ENCODE peak calls at places on chromosomes 16 and 17, in five cellular contexts. One of them, this sample, is unnamed.

GRCh38 chr17:76314392-76315227 is 6.5 kb upstream of the QRICH2 start:
- DNase-seq in stomach: no peak
- DNase-seq in upper lobe of left lung: no peak
- DNase-seq in sigmoid colon: peak
- DNase-seq in GM12878: no peak
- DNase-seq in this sample: no peak

GRCh38 chr17:68446626-68447041 is 10.7 kb downstream of the WIPI1 start:
- DNase-seq in stomach: no peak
- DNase-seq in upper lobe of left lung: no peak
- DNase-seq in sigmoid colon: no peak
- DNase-seq in GM12878: no peak
- DNase-seq in this sample: no peak

GRCh38 chr17:61064087-61064951 is 335.3 kb upstream of the TBX2 start:
- DNase-seq in stomach: no peak
- DNase-seq in upper lobe of left lung: no peak
- DNase-seq in sigmoid colon: no peak
- DNase-seq in GM12878: no peak
- DNase-seq in this sample: no peak

GRCh38 chr17:62855136-62855535 is 47.0 kb upstream of the MARCHF10 start:
- DNase-seq in stomach: no peak
- DNase-seq in upper lobe of left lung: no peak
- DNase-seq in sigmoid colon: no peak
- DNase-seq in GM12878: no peak
- DNase-seq in this sample: no peak

GRCh38 chr17:8479431-8479947 is 43.8 kb downstream of the NDEL1 start:
- DNase-seq in stomach: no peak
- DNase-seq in upper lobe of left lung: no peak
- DNase-seq in sigmoid colon: peak
- DNase-seq in GM12878: no peak
- DNase-seq in this sample: no peak

GRCh38 chr17:43430936-43431649 is 32.3 kb downstream of the ARL4D start:
- DNase-seq in stomach: no peak
- DNase-seq in upper lobe of left lung: no peak
- DNase-seq in sigmoid colon: no peak
- DNase-seq in GM12878: no peak
- DNase-seq in this sample: no peak

GRCh38 chr17:68384941-68385340 is 72.4 kb downstream of the WIPI1 start:
- DNase-seq in stomach: no peak
- DNase-seq in upper lobe of left lung: no peak
- DNase-seq in sigmoid colon: peak
- DNase-seq in GM12878: no peak
- DNase-seq in this sample: no peak

GRCh38 chr17:50062323-50063243 is 6.7 kb downstream of the ITGA3 start:
- DNase-seq in stomach: peak
- DNase-seq in upper lobe of left lung: peak
- DNase-seq in sigmoid colon: peak
- DNase-seq in GM12878: no peak
- DNase-seq in this sample: peak

GRCh38 chr16:23148513-23149266 is 562 bp downstream of the USP31 start:
- DNase-seq in stomach: peak
- DNase-seq in upper lobe of left lung: peak
- DNase-seq in sigmoid colon: peak
- DNase-seq in GM12878: no peak
- DNase-seq in this sample: peak

GRCh38 chr16:88978608-88979346 is 1.8 kb upstream of the CBFA2T3 start:
- DNase-seq in stomach: no peak
- DNase-seq in upper lobe of left lung: no peak
- DNase-seq in sigmoid colon: no peak
- DNase-seq in GM12878: peak
- DNase-seq in this sample: no peak

GRCh38 chr17:6639651-6640535 is 618 bp downstream of the KIAA0753 start:
- DNase-seq in stomach: no peak
- DNase-seq in upper lobe of left lung: peak
- DNase-seq in sigmoid colon: peak
- DNase-seq in GM12878: no peak
- DNase-seq in this sample: no peak

GRCh38 chr16:69680358-69680757 is 46.0 kb downstream of the NQO1 start:
- DNase-seq in stomach: no peak
- DNase-seq in upper lobe of left lung: no peak
- DNase-seq in sigmoid colon: no peak
- DNase-seq in GM12878: no peak
- DNase-seq in this sample: no peak

GRCh38 chr16:58111331-58111627 is 17.9 kb downstream of the CFAP20 start:
- DNase-seq in stomach: no peak
- DNase-seq in upper lobe of left lung: no peak
- DNase-seq in sigmoid colon: no peak
- DNase-seq in GM12878: no peak
- DNase-seq in this sample: no peak

GRCh38 chr17:8073627-8074485 is 13.7 kb downstream of the ALOX12B start:
- DNase-seq in stomach: peak
- DNase-seq in upper lobe of left lung: peak
- DNase-seq in sigmoid colon: peak
- DNase-seq in GM12878: no peak
- DNase-seq in this sample: peak

GRCh38 chr17:31811021-31811565 is 48.0 kb downstream of the COPRS start:
- DNase-seq in stomach: no peak
- DNase-seq in upper lobe of left lung: no peak
- DNase-seq in sigmoid colon: no peak
- DNase-seq in GM12878: no peak
- DNase-seq in this sample: no peak

GRCh38 chr16:55142405-55142804 is 181.6 kb upstream of the IRX6 start:
- DNase-seq in stomach: no peak
- DNase-seq in upper lobe of left lung: no peak
- DNase-seq in sigmoid colon: no peak
- DNase-seq in GM12878: no peak
- DNase-seq in this sample: no peak
- TF ChIP-seq EP300 in stomach: no peak
- TF ChIP-seq EP300 in upper lobe of left lung: no peak
- TF ChIP-seq EP300 in sigmoid colon: no peak
- TF ChIP-seq EP300 in GM12878: no peak
- TF ChIP-seq EP300 in this sample: no peak

GRCh38 chr16:71894921-71895678 is at the start of gene IST1:
- DNase-seq in stomach: peak
- DNase-seq in upper lobe of left lung: peak
- DNase-seq in sigmoid colon: peak
- DNase-seq in GM12878: peak
- DNase-seq in this sample: peak
- TF ChIP-seq EP300 in stomach: no peak
- TF ChIP-seq EP300 in upper lobe of left lung: no peak
- TF ChIP-seq EP300 in sigmoid colon: no peak
- TF ChIP-seq EP300 in GM12878: peak
- TF ChIP-seq EP300 in this sample: no peak

GRCh38 chr16:66502020-66502913 is 47.7 kb downstream of the TK2 start:
- DNase-seq in stomach: peak
- DNase-seq in upper lobe of left lung: peak
- DNase-seq in sigmoid colon: peak
- DNase-seq in GM12878: no peak
- DNase-seq in this sample: peak
- TF ChIP-seq EP300 in stomach: no peak
- TF ChIP-seq EP300 in upper lobe of left lung: no peak
- TF ChIP-seq EP300 in sigmoid colon: no peak
- TF ChIP-seq EP300 in GM12878: no peak
- TF ChIP-seq EP300 in this sample: no peak

GRCh38 chr17:82392967-82393366 is 21.4 kb downstream of the UTS2R start:
- DNase-seq in stomach: no peak
- DNase-seq in upper lobe of left lung: no peak
- DNase-seq in sigmoid colon: no peak
- DNase-seq in GM12878: no peak
- DNase-seq in this sample: no peak

GRCh38 chr17:82391496-82392066 is 20.0 kb downstream of the UTS2R start:
- DNase-seq in stomach: no peak
- DNase-seq in upper lobe of left lung: no peak
- DNase-seq in sigmoid colon: no peak
- DNase-seq in GM12878: no peak
- DNase-seq in this sample: no peak

GRCh38 chr17:82396601-82397435 is 21.3 kb upstream of the HEXD start:
- DNase-seq in stomach: no peak
- DNase-seq in upper lobe of left lung: no peak
- DNase-seq in sigmoid colon: no peak
- DNase-seq in GM12878: no peak
- DNase-seq in this sample: no peak

GRCh38 chr17:82392209-82392920 is 20.8 kb downstream of the UTS2R start:
- DNase-seq in stomach: no peak
- DNase-seq in upper lobe of left lung: no peak
- DNase-seq in sigmoid colon: no peak
- DNase-seq in GM12878: no peak
- DNase-seq in this sample: no peak

DNA sequence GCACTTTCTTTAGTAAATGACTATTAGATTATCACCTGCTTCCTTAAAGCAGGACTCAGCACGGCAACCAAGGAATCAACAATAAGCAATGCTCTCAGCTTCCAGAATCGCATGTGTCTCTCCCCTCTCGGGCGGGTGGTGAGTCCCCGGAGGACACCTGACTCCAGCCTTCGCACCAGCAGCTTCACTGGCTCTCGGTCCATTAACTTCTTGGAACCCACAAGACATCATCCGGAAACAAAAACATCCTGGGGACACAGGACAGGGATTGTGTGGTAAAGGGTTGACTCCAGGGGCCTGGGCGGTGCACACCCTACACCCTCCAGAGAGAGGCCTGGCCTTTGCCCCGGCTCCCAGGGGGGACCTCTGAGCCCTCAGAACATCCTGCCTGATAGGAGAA is 22.7 kb downstream of the UTS2R start:
- DNase-seq in stomach: no peak
- DNase-seq in upper lobe of left lung: no peak
- DNase-seq in sigmoid colon: no peak
- DNase-seq in GM12878: no peak
- DNase-seq in this sample: no peak
- TF ChIP-seq EP300 in stomach: no peak
- TF ChIP-seq EP300 in upper lobe of left lung: no peak
- TF ChIP-seq EP300 in sigmoid colon: no peak
- TF ChIP-seq EP300 in GM12878: no peak
- TF ChIP-seq EP300 in this sample: no peak

DNA sequence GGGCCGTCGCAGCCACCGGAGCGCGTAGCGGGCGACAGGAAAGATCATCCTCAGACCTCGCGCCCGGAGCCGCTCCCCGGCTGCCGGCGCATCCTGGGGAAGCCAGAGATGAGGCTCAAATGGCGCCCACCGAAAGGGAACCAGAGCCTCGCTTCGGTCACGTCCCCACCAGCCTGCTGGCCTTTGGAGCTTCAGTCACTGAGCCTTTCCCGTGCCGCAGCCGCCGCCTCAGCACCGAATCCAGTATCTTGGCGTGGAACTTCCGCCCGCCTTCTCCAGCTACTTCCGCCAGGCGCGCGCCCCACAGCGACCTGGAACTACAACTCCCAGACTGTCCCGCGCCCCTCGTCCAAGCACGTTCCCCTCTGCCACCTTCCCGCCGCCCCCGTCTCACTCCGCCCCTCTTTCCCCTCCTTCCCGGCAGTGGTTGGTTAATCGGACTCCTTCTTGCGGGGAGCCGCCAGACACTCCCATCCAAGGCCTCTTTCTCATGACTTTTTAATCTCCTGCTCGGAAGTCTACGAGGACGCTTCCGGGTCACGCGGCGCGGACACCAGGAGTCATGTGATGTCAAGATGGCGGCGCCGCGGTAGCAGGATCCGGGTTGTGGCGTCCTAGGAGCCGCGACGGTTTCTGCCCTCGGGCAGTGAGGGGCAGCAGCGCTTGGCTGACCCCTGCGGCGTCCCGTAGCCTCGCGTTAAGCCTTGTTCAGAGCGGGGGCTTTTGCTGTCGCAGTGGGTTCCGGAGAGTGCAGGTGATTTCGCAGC is at the start of the genes SMCR8 and TOP3A:
- DNase-seq in stomach: peak
- DNase-seq in upper lobe of left lung: peak
- DNase-seq in sigmoid colon: peak
- DNase-seq in GM12878: peak
- DNase-seq in this sample: peak
- TF ChIP-seq EP300 in stomach: peak
- TF ChIP-seq EP300 in upper lobe of left lung: no peak
- TF ChIP-seq EP300 in sigmoid colon: no peak
- TF ChIP-seq EP300 in GM12878: no peak
- TF ChIP-seq EP300 in this sample: no peak

DNA sequence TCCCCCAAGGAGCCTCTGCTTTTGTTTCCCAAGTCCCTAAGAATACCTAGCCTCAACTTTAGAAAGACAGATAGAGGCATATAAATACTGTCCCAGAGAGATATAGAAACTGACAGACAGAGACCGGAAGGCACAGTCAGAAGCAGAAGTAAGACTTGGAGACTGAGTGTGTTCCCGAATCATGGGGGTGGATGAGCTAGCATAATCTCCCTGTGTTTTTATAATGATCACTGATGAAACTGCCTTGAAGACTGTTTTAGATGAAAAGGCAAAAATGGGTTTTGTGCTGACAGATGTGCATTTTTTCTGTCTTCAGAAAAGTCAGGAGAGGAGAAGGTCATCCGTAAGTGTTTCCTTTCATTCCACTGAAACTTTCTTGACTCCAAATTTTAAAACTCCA is 8.3 kb upstream of the PSMD3 start:
- DNase-seq in stomach: no peak
- DNase-seq in upper lobe of left lung: no peak
- DNase-seq in sigmoid colon: no peak
- DNase-seq in GM12878: no peak
- DNase-seq in this sample: no peak
- TF ChIP-seq EP300 in stomach: no peak
- TF ChIP-seq EP300 in upper lobe of left lung: no peak
- TF ChIP-seq EP300 in sigmoid colon: no peak
- TF ChIP-seq EP300 in GM12878: no peak
- TF ChIP-seq EP300 in this sample: no peak

GRCh38 chr16:54993496-54993895 is 62.8 kb downstream of the IRX5 start:
- DNase-seq in stomach: no peak
- DNase-seq in upper lobe of left lung: no peak
- DNase-seq in sigmoid colon: no peak
- DNase-seq in GM12878: no peak
- DNase-seq in this sample: no peak
- TF ChIP-seq EP300 in stomach: no peak
- TF ChIP-seq EP300 in upper lobe of left lung: no peak
- TF ChIP-seq EP300 in sigmoid colon: no peak
- TF ChIP-seq EP300 in GM12878: no peak
- TF ChIP-seq EP300 in this sample: no peak